ENCODE peak calls at places on chromosomes 3 and 15, in nine cellular contexts. R, J, L, S, T, G, A, H and I are unnamed samples.

GRCh38 chr3:77795013-77795412 is 755.1 kb downstream of the ROBO2 start:
- DNase-seq in R (no peak), J (no peak), L (peak), S (no peak), T (no peak), G (no peak), A (no peak), H (peak), I (no peak)

GRCh38 chr3:18740631-18741583 is 315.8 kb upstream of the SATB1 start:
- DNase-seq in R (no peak), J (no peak), L (peak), S (peak), T (no peak), G (no peak), A (no peak), H (no peak), I (no peak)

GRCh38 chr15:97194750-97195149 is 765.8 kb upstream of the ARRDC4 start:
- DNase-seq in R (no peak), J (no peak), L (no peak), S (no peak), T (no peak), G (no peak), A (no peak), H (no peak), I (no peak)

GRCh38 chr3:189099505-189100290 is 72.1 kb upstream of the TPRG1 start:
- DNase-seq in R (peak), J (peak), L (no peak), S (no peak), T (no peak), G (no peak), A (no peak), H (no peak), I (no peak)

GRCh38 chr3:117454236-117454635 is 744.7 kb downstream of the TUSC7 start:
- DNase-seq in R (no peak), J (no peak), L (no peak), S (no peak), T (no peak), G (no peak), A (no peak), H (no peak), I (no peak)

GRCh38 chr15:46710561-46710960 is 1006.7 kb upstream of the SEMA6D start:
- DNase-seq in R (no peak), J (no peak), L (no peak), S (no peak), T (no peak), G (no peak), A (no peak), H (no peak), I (no peak)

GRCh38 chr3:24981924-24982323 is 446.1 kb upstream of the RARB start:
- DNase-seq in R (no peak), J (no peak), L (no peak), S (no peak), T (no peak), G (no peak), A (no peak), H (no peak), I (no peak)

GRCh38 chr3:17505856-17506255 is 236.6 kb downstream of the TBC1D5 start:
- DNase-seq in R (no peak), J (no peak), L (no peak), S (no peak), T (peak), G (no peak), A (no peak), H (no peak), I (no peak)

GRCh38 chr3:191051037-191051436 is 148.0 kb upstream of the OSTN start:
- DNase-seq in R (no peak), J (no peak), L (no peak), S (no peak), T (peak), G (peak), A (no peak), H (no peak), I (no peak)

GRCh38 chr3:192943384-192943783 is 25.7 kb upstream of the MB21D2 start:
- DNase-seq in R (peak), J (no peak), L (no peak), S (no peak), T (no peak), G (no peak), A (no peak), H (no peak), I (no peak)

DNA sequence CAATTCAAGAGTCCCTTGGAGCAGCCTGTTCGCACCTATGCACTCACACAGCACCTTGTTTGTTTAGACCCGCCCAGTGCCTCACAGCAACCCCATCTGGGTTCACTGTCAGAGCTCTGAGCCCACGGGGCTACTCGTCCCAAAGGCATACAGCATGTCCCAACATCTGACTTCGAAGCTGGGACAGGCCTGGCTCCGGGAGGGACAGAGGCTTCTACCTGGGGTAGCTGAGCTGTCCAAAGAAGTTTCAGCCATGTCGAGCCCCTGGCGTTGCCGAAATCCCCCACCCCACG is 28.6 kb upstream of the CYP11A1 start:
- DNase-seq in R (no peak), J (no peak), L (no peak), S (no peak), T (no peak), G (no peak), A (no peak), H (no peak), I (no peak)
- H3K27ac ChIP-seq in R (no peak), J (no peak), L (no peak), S (no peak), T (no peak), G (no peak), A (no peak), H (no peak), I (no peak)

DNA sequence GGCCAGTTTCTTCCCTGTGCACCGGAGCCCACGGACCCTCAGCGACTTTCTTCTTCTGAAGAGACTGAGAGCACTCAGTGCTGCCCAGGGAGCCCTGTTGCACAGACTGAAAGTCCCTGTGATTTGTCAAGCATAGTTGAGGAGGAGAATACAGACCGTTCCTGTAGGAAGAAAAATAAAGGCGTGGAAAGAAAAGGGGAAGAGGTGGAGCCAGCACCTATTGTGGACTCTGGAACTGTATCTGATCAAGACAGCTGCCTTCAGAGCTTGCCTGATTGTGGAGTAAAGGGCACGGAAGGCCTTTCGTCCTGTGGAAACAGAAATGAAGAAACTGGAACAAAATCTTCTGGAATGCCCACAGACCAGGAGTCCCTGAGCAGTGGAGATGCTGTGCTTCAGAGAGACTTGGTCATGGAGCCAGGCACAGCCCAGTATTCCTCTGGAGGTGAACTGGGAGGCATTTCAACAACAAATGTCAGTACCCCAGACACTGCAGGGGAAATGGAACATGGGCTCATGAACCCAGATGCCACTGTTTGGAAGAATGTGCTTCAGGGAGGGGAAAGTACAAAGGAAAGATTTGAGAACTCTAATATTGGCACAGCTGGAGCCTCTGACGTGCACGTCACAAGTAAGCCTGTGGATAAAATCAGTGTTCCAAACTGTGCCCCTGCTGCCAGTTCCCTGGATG is 198.8 kb downstream of the AKAP13 start:
- DNase-seq in R (peak), J (peak), L (peak), S (no peak), T (no peak), G (no peak), A (peak), H (peak), I (no peak)
- H3K4me3 ChIP-seq in R (peak), J (no peak), L (peak), S (no peak), T (no peak), G (no peak), A (no peak), H (peak), I (no peak)

DNA sequence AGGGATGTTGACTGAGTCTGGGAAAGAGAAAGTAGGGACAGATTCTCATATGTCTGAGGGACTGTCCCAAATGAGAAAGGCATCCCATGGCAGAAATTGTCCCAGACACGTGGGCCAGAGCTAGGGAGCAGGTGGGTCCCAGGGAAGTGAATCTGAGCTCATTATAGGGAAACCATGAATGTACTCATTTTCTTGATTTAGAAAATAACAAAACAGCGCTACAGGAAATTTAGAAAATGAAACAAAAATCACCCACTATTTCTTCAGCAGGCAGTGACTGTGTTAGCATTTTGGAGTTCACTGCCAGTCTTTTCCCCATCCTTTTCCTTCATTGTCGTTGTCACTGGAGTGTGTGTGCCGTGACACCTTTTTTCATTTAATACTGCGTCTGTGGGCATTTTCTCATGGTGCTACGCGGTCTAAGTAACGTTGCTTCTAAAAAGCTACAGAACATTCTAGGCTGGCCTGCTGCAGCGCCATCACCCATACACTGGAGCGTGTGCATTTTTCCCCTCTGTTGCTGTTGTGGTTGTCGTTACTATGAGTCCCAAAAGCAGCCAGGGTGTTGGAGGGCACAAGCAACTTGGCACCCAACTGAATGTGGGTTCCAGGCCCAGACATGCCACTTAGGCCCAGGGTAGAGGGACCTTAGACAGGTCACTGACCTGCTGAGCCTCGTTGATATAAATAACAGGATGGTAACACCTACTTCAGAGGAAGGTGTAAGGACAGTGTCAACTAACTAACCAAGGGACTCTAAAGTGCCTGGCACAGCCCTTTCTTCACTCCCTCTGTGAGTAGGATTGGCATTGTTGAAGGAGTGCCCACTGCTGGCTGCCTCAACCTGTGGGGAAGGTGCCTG is 3.2 kb downstream of the CSK start:
- DNase-seq in R (no peak), J (peak), L (no peak), S (no peak), T (no peak), G (no peak), A (no peak), H (no peak), I (no peak)
- H3K27ac ChIP-seq in R (peak), J (peak), L (peak), S (peak), T (no peak), G (no peak), A (no peak), H (no peak), I (peak)

GRCh38 chr3:114441386-114441785 is 147.6 kb downstream of the TIGIT start:
- DNase-seq in R (no peak), J (no peak), L (no peak), S (no peak), T (no peak), G (no peak), A (no peak), H (no peak), I (no peak)
- H3K4me3 ChIP-seq in R (no peak), J (no peak), L (no peak), S (no peak), T (no peak), G (no peak), A (no peak), H (no peak), I (no peak)

DNA sequence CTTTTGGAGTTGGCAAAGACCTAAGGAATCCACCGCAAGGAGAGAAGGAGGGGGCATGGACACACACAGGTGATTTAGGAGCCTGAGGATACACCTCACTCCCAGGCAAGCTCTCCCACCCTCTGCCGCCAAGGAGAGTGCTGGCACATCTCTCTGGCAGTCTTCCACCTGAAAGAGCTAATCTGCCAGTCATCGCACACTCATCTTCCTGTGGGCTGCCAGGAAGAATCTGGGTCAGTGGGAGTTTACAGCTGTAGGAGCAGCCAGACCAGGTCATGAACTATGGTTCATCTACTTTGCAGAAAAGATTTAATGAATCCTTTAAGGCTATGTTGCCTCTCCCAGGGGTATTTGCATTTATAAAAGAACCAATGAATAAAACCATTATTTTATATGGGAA is 170.6 kb upstream of the TSC22D2 start:
- DNase-seq in R (no peak), J (no peak), L (no peak), S (no peak), T (peak), G (no peak), A (no peak), H (no peak), I (no peak)
- H3K27ac ChIP-seq in R (no peak), J (no peak), L (peak), S (no peak), T (no peak), G (no peak), A (peak), H (no peak), I (no peak)

DNA sequence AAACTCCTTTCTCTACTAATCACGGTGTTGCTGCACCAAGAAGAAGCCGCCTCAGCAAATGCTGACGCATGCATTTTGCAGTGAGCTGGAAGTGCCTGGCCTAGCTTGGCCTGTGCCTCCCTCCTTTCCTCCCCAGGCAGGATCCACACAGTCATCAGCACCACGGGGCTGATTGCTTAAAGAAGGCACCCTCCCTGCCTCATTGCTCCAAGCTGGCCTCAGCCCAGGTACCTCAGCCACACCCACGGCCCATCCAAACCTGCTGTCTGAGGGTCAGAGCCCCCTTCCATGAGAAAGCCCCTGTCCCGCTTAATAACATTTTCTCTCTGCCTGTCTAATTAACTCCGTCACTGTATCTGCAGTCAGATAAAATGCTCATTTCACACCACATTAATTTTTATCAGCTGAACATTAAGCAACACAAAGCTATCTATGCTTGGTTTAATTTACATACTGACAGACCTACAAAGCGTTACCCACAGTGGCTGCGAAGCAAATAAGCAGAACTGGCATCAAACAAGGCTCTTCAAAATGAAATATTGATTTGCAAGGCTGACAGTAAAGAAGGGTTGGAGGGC is 309.7 kb upstream of the ICE2 start:
- DNase-seq in R (no peak), J (peak), L (no peak), S (no peak), T (no peak), G (no peak), A (no peak), H (no peak), I (no peak)
- H3K4me3 ChIP-seq in R (no peak), J (no peak), L (no peak), S (no peak), T (no peak), G (no peak), A (no peak), H (no peak), I (no peak)